ENCODE peak calls at places on chromosomes 7 and 10, in six cellular contexts. O is left cardiac atrium; H is T-cell; J is NCI-H1694 treated with DMSO at 0.1 percent for 48 hours; U is activated T-helper 1 cell treated with anti-CD3 and anti-CD28 coated beads, Interleukin-12 subunit alpha, Interleukin-12 subunit beta, Interleukin-2, Interleukin-4 antibody, amounts not matched to agents 30 ng/mL and 10 ng/mL and 1 ng/mL, durations not matched to agents 14 hours and 24 hours and 36 hours; G is left ventricle myocardium superior. A is an unnamed sample.

GRCh38 chr7:81484266-81484665 is 285.6 kb downstream of the HGF start:
- DNase-seq in O (peak), H (no peak), J (no peak), U (no peak), G (peak), A (no peak)

GRCh38 chr7:75072978-75073282 is 672 bp downstream of the RCC1L start:
- DNase-seq in O (no peak), H (no peak), J (no peak), U (no peak), G (no peak), A (peak)

GRCh38 chr10:72204296-72204695 is 11.5 kb upstream of the ANAPC16 start:
- DNase-seq in O (no peak), H (no peak), J (no peak), U (no peak), G (no peak), A (no peak)

GRCh38 chr7:47255441-47255840 is 326.5 kb downstream of the TNS3 start:
- DNase-seq in O (no peak), H (no peak), J (no peak), U (no peak), G (no peak), A (no peak)

GRCh38 chr10:124180947-124181549 is 87.7 kb upstream of the CHST15 start:
- DNase-seq in O (no peak), H (no peak), J (no peak), U (no peak), G (no peak), A (no peak)

GRCh38 chr7:30276203-30276900 is 8.0 kb upstream of the ZNRF2 start:
- DNase-seq in O (no peak), H (peak), J (peak), U (peak), G (no peak), A (peak)

GRCh38 chr10:6721480-6721879 is 141.4 kb upstream of the PRKCQ start:
- DNase-seq in O (peak), H (no peak), J (no peak), U (no peak), G (peak), A (no peak)

GRCh38 chr10:98030093-98030821 is at the start of gene CRTAC1:
- DNase-seq in O (peak), H (no peak), J (peak), U (no peak), G (peak), A (no peak)

GRCh38 chr7:135192914-135193536 is 18.3 kb downstream of the WDR91 start:
- DNase-seq in O (no peak), H (no peak), J (no peak), U (no peak), G (no peak), A (no peak)

GRCh38 chr7:66894463-66895080 is 26.5 kb upstream of the TMEM248 start:
- DNase-seq in O (no peak), H (no peak), J (no peak), U (no peak), G (no peak), A (no peak)